ENCODE peak calls at places on chromosomes 11 and 22, in six cellular contexts. U is mucosa of descending colon; S is neuronal stem cell; T is Peyer's patch; H is effector memory CD4-positive, alpha-beta T cell; J is heart left ventricle. W is an unnamed sample. For H3K4me1 and H3K9me3, the result is how much of the 10 kb centered on the place peaks cover.

GRCh38 chr11:113796663-113797259 is 17.2 kb downstream of the CLDN25 start:
- DNase-seq in J (no peak), U (no peak), S (no peak), H (no peak), T (no peak), W (peak)

GRCh38 chr11:130476200-130476921 is 27.9 kb downstream of the ADAMTS15 start:
- DNase-seq in T (no peak), J (peak), H (no peak), U (no peak), S (no peak), W (no peak)

GRCh38 chr11:18618341-18619025 is 15.7 kb downstream of the SPTY2D1 start:
- DNase-seq in J (no peak), U (no peak), S (no peak), H (no peak), T (no peak), W (no peak)

GRCh38 chr11:47607380-47607779 is 13.2 kb upstream of the C1QTNF4 start:
- DNase-seq in T (no peak), J (no peak), S (no peak), H (no peak), U (no peak), W (no peak)

GRCh38 chr11:35478411-35479139 is 46.8 kb downstream of the PAMR1 start:
- DNase-seq in S (no peak), J (no peak), T (peak), H (no peak), U (peak), W (no peak)

GRCh38 chr11:130769782-130770565 is 146.3 kb downstream of the SNX19 start:
- DNase-seq in U (no peak), H (no peak), J (no peak), S (no peak), T (no peak), W (no peak)

GRCh38 chr11:105577645-105578044 is 32.2 kb upstream of the GRIA4 start:
- DNase-seq in H (no peak), T (no peak), J (no peak), U (no peak), S (no peak), W (no peak)

GRCh38 chr11:1541474-1542204 is 30.4 kb downstream of the DUSP8 start:
- DNase-seq in S (no peak), T (no peak), H (no peak), U (no peak), J (no peak), W (no peak)

GRCh38 chr11:119888119-119888518 is 159.1 kb upstream of the NECTIN1 start:
- DNase-seq in T (no peak), U (no peak), H (no peak), J (no peak), S (no peak), W (no peak)

GRCh38 chr22:37442537-37442936 is 15.3 kb upstream of the ELFN2 start:
- DNase-seq in H (no peak), S (no peak), J (no peak), U (no peak), T (no peak), W (no peak)

GRCh38 chr22:19678949-19679348 is 35.4 kb upstream of the SEPTIN5 start:
- DNase-seq in J (no peak), S (no peak), T (no peak), U (no peak), H (no peak), W (no peak)

GRCh38 chr11:31887180-31887579 is 76.1 kb upstream of the PAX6 start:
- DNase-seq in S (no peak), H (no peak), T (no peak), J (no peak), U (no peak), W (no peak)

GRCh38 chr11:108037211-108037610 is 28.5 kb downstream of the CUL5 start:
- DNase-seq in U (no peak), J (no peak), S (no peak), T (no peak), H (no peak), W (no peak)

GRCh38 chr22:37581534-37581933 is 1.6 kb upstream of the LGALS2 start:
- DNase-seq in S (no peak), H (no peak), U (peak), T (no peak), J (peak), W (no peak)

GRCh38 chr11:32831241-32831640 is 1.5 kb downstream of the PRRG4 start:
- DNase-seq in U (no peak), H (no peak), S (no peak), T (no peak), J (no peak), W (no peak)

GRCh38 chr22:25488244-25489020 is 76.0 kb upstream of the GRK3 start:
- DNase-seq in T (peak), S (no peak), U (peak), H (no peak), J (peak), W (no peak)

GRCh38 chr22:19639610-19640135 is 74.6 kb upstream of the SEPTIN5 start:
- DNase-seq in U (no peak), T (peak), J (no peak), H (no peak), S (no peak), W (no peak)

GRCh38 chr11:119363874-119364590 is 17.5 kb downstream of the USP2 start:
- DNase-seq in U (peak), H (peak), J (peak), S (peak), T (peak), W (peak)

GRCh38 chr11:22703040-22703439 is 36.6 kb downstream of the GAS2 start:
- DNase-seq in S (no peak), T (no peak), U (no peak), J (no peak), H (no peak), W (no peak)

GRCh38 chr11:134498326-134499139 is 86.5 kb upstream of the B3GAT1 start:
- DNase-seq in H (no peak), S (no peak), J (no peak), T (peak), U (peak), W (no peak)

GRCh38 chr11:18064035-18064434 is 18.0 kb upstream of the TPH1 start:
- DNase-seq in U (no peak), S (no peak), H (no peak), J (no peak), T (no peak), W (no peak)

GRCh38 chr22:17268501-17269223 is 49.4 kb upstream of the ADA2 start:
- DNase-seq in U (no peak), S (no peak), J (no peak), H (no peak), T (no peak), W (no peak)

GRCh38 chr22:37330200-37331033 is 48.1 kb downstream of the CYTH4 start:
- DNase-seq in U (no peak), S (peak), T (peak), J (no peak), H (no peak), W (no peak)

GRCh38 chr11:93131709-93132108 is 66.1 kb downstream of the SLC36A4 start:
- DNase-seq in U (no peak), T (no peak), J (no peak), S (no peak), H (no peak), W (no peak)

GRCh38 chr22:27480487-27480886 is 321.1 kb downstream of the MN1 start:
- DNase-seq in T (no peak), H (no peak), J (no peak), S (peak), U (no peak), W (no peak)

GRCh38 chr22:34877506-34877905 is 188.5 kb upstream of the ISX start:
- DNase-seq in S (no peak), T (no peak), U (no peak), H (no peak), J (no peak), W (no peak)

GRCh38 chr11:35029979-35030378 is 109.0 kb upstream of the CD44 start:
- DNase-seq in U (no peak), J (no peak), T (no peak), H (peak), S (no peak), W (no peak)

GRCh38 chr22:17285661-17286060 is 66.4 kb upstream of the ADA2 start:
- DNase-seq in S (no peak), T (no peak), U (no peak), H (no peak), J (no peak), W (no peak)

GRCh38 chr11:113632981-113633380 is 73.1 kb downstream of the TMPRSS5 start:
- DNase-seq in H (no peak), S (no peak), J (no peak), T (no peak), U (no peak), W (no peak)

GRCh38 chr11:33674035-33674814 is 26.4 kb downstream of the C11orf91 start:
- DNase-seq in U (no peak), H (no peak), S (no peak), J (no peak), T (no peak), W (no peak)

GRCh38 chr11:2582436-2582931 is 117.3 kb downstream of the KCNQ1OT1 start:
- DNase-seq in H (no peak), S (no peak), J (peak), T (peak), U (peak), W (no peak)

GRCh38 chr11:122743949-122744876 is 88.7 kb downstream of the UBASH3B start:
- DNase-seq in U (peak), J (no peak), H (peak), S (no peak), T (peak), W (peak)

GRCh38 chr11:3095712-3096361 is 38.6 kb upstream of the CARS1 start:
- DNase-seq in H (no peak), U (no peak), J (no peak), T (peak), S (peak), W (no peak)

GRCh38 chr22:21837184-21837979 is 30.1 kb downstream of the MAPK1 start:
- DNase-seq in T (no peak), S (peak), U (no peak), H (no peak), J (no peak), W (no peak)

GRCh38 chr11:117887431-117888139 is 11.1 kb upstream of the FXYD6 start:
- DNase-seq in S (no peak), U (no peak), H (no peak), J (no peak), T (peak), W (no peak)

GRCh38 chr11:44199816-44200215 is 104.3 kb downstream of the EXT2 start:
- DNase-seq in H (no peak), S (no peak), T (no peak), J (no peak), U (no peak), W (no peak)

GRCh38 chr11:16494918-16495691 is 138.8 kb upstream of the SOX6 start:
- DNase-seq in S (no peak), J (no peak), U (no peak), T (no peak), H (no peak), W (no peak)

GRCh38 chr22:30250713-30251267 is 4.2 kb upstream of the LIF start:
- DNase-seq in H (no peak), S (no peak), T (no peak), U (no peak), J (no peak), W (no peak)

GRCh38 chr22:18122254-18122554 is 11.6 kb downstream of the TUBA8 start:
- DNase-seq in S (no peak), J (no peak), H (no peak), T (no peak), U (no peak), W (no peak)

GRCh38 chr11:74683941-74684481 is 47.2 kb downstream of the CHRDL2 start:
- DNase-seq in S (no peak), J (no peak), T (no peak), U (no peak), H (no peak), W (no peak)

DNA sequence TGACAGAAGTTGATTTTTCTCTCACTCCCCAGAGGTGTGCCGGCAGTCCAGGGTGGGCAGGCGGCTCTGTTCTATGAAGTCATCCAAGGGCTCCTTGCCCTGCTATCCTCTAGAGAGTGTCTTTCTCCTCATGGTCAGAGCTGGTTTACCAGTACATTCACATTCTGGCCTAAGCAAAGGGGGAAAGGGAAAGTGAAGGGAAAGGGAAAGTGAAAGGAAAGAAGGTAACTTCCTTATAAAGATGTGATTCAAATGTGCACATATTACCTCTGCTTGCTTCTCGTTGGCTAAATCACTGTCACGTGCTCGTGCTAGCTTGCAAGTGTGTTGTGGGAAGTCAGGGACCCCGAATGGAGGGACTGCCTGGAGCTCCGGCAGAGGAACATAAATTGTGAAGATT is 2.9 kb upstream of the HTATIP2 start:
- DNase-seq in J (no peak), T (peak), S (no peak), H (no peak), U (no peak), W (peak)
- H3K4me3 ChIP-seq in J (no peak), T (peak), S (no peak), H (no peak), U (no peak), W (no peak)

DNA sequence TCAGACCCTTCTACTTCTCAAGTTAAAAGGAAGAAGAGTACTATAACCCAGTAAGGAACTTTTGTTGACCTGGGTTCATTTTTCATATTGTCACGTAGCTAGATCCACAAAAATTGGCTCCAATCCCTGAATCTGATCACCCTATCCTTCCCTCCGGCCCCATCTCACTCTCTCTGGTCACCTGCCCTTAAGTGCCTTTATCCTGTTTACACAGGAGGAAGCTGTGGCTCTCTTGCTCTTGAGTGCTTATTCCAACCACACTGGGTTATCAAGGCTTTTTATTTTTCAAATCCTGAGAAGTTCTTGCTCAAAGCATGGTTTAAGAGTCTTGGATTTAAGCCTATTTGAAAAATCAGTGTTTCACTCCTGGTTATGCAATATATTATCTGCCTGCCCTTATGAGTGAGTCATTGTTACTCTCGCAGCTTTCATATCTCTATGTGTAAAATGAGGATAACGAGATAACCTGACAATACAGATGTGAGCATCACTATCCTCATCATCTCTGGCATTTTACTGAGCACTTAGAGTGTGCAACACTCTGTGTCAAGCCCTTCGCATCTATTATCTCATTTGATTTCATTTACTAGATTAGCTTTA is 293.9 kb downstream of the GUCY1A2 start:
- DNase-seq in H (no peak), J (no peak), U (no peak), S (no peak), T (no peak), W (no peak)
- H3K4me1 ChIP-seq in H (under half), J (under half), U (under half), S (under half), T (under half), W (under half)

GRCh38 chr22:10781571-10782403 is 4746.2 kb upstream of the OR11H1 start:
- DNase-seq in T (no peak), H (no peak), S (no peak), J (no peak), U (no peak), W (no peak)
- H3K9me3 ChIP-seq in T (under half), H (under half), S (under half), J (half or more), U (half or more), W (under half)

GRCh38 chr11:65524010-65524746 is 705 bp upstream of the SCYL1 start:
- DNase-seq in H (no peak), T (peak), S (no peak), U (peak), J (peak), W (no peak)
- H3K4me3 ChIP-seq in H (peak), T (peak), S (peak), U (no peak), J (peak), W (peak)

GRCh38 chr11:69443138-69443967 is 38.1 kb upstream of the LINC01488 start:
- DNase-seq in J (peak), H (peak), T (peak), U (peak), S (peak), W (peak)

GRCh38 chr11:69442012-69442806 is 39.3 kb upstream of the LINC01488 start:
- DNase-seq in J (no peak), T (no peak), U (no peak), H (no peak), S (no peak), W (no peak)

GRCh38 chr11:69444381-69445130 is 36.9 kb upstream of the LINC01488 start:
- DNase-seq in S (no peak), J (peak), U (peak), H (no peak), T (peak), W (no peak)

GRCh38 chr11:69443968-69444364 is 37.5 kb upstream of the LINC01488 start:
- DNase-seq in U (no peak), J (peak), H (no peak), S (no peak), T (no peak), W (no peak)

DNA sequence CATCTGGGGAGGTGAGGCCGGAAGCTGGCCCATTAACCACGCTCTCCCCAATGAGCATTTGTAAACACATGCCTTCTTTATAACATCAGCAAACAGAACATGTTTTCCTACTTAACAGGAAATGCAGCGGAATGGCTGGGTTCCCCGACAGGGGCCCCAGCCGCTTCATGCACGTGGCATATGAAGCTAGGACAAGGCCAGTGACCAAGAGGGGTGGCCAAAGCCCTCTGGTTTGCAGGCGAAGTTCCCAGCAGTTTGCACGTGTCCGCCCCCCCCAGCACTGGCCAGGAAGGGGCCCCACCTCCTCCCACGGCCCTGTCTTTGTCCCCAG is 38.7 kb upstream of the LINC01488 start:
- DNase-seq in H (no peak), U (peak), S (no peak), T (no peak), J (peak), W (no peak)
- H3K4me1 ChIP-seq in H (under half), U (under half), S (under half), T (under half), J (under half), W (under half)

GRCh38 chr22:47370448-47371262 is 608.2 kb downstream of the TBC1D22A start:
- DNase-seq in U (no peak), T (peak), J (no peak), S (no peak), H (no peak), W (no peak)

GRCh38 chr22:47369431-47370015 is 607.1 kb downstream of the TBC1D22A start:
- DNase-seq in S (no peak), T (peak), H (no peak), U (no peak), J (no peak), W (no peak)

GRCh38 chr22:47372596-47373385 is 610.3 kb downstream of the TBC1D22A start:
- DNase-seq in J (no peak), H (no peak), S (no peak), U (no peak), T (peak), W (no peak)

GRCh38 chr22:47372111-47372581 is 609.7 kb downstream of the TBC1D22A start:
- DNase-seq in T (peak), U (no peak), S (no peak), J (no peak), H (no peak), W (no peak)

GRCh38 chr22:47371263-47372090 is 609.0 kb downstream of the TBC1D22A start:
- DNase-seq in U (no peak), J (no peak), T (peak), S (no peak), H (no peak), W (no peak)
- H3K9me3 ChIP-seq in U (under half), J (under half), T (under half), S (under half), H (under half), W (under half)

GRCh38 chr22:29037340-29037932 is 24.2 kb downstream of the C22orf31 start:
- DNase-seq in U (no peak), H (no peak), J (no peak), T (no peak), S (no peak), W (no peak)

GRCh38 chr22:29039148-29039547 is 22.5 kb downstream of the C22orf31 start:
- DNase-seq in J (no peak), U (no peak), S (no peak), T (no peak), H (no peak), W (no peak)

GRCh38 chr22:29043906-29044575 is 17.6 kb downstream of the C22orf31 start:
- DNase-seq in T (no peak), H (no peak), S (no peak), U (no peak), J (no peak), W (no peak)

GRCh38 chr22:29041408-29041807 is 20.2 kb downstream of the C22orf31 start:
- DNase-seq in S (no peak), J (no peak), T (no peak), H (no peak), U (no peak), W (no peak)

DNA sequence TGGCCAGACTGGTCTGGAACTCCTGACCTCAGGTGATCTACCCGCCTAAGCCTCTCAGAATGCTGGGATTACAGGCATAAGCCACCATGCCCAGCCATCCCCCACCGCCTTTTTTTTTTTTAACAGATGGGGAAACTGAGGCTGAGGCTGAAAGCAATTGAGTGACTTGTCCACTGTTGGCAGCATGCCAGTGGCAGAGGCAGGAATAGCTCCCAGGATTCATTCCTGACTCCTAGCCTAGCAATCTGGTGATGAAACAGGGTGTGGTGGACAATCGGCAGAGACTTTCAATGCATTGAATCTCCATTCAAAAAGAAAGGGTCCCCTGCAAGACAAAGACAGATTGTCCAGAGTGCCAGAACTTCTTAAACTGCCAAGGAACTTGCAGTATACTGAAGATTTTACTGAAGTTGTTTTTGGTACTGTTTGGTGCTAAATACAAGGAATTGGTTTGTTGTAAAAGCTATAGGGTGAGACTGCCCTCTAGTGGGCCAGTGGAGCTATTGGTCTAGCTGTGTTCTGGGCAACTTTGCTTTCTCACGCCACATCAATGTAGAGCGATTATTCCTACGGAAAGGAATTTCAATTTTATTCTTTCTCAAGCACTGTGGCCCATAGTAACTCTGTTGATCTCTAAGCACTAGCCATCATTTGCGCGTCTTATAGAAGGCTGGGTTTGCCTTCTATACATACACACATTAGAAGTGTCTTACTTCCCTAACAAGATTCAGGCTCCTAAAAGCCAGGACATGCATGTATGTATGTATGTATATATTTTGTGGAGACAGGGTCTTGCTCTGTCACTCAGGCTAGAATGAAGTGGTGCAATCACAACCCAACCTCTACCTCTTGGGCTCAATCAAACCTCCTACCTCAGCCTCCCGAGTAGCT is 21.0 kb downstream of the C22orf31 start:
- DNase-seq in J (peak), S (peak), U (no peak), T (peak), H (peak), W (peak)
- H3K4me3 ChIP-seq in J (no peak), S (no peak), U (no peak), T (no peak), H (no peak), W (no peak)

W was measured in CD4-positive, alpha-beta memory T cell.